ENCODE peak calls at places on chromosomes 2 and 18, in seven cellular contexts. One of them, this sample, is unnamed.

GRCh38 chr2:114170070-114170469 is 272.4 kb upstream of the DPP10 start:
- DNase-seq in NCI-H1105 treated with DMSO at 0.1 percent for 48 hours: no peak
- DNase-seq in T-helper 9 cell: no peak
- DNase-seq in mammary epithelial cell: peak
- DNase-seq in G401: no peak
- DNase-seq in DND-41: no peak
- DNase-seq in A172: no peak
- DNase-seq in this sample: no peak

GRCh38 chr18:7447629-7448028 is 119.5 kb upstream of the PTPRM start:
- DNase-seq in mammary epithelial cell: peak
- DNase-seq in G401: no peak
- DNase-seq in DND-41: no peak
- DNase-seq in NCI-H1105 treated with DMSO at 0.1 percent for 48 hours: no peak
- DNase-seq in T-helper 9 cell: no peak
- DNase-seq in A172: no peak
- DNase-seq in this sample: peak

GRCh38 chr18:63379639-63379962 is 12.6 kb upstream of the KDSR start:
- DNase-seq in NCI-H1105 treated with DMSO at 0.1 percent for 48 hours: no peak
- DNase-seq in G401: no peak
- DNase-seq in DND-41: no peak
- DNase-seq in T-helper 9 cell: no peak
- DNase-seq in A172: no peak
- DNase-seq in mammary epithelial cell: no peak
- DNase-seq in this sample: no peak

GRCh38 chr2:241036964-241037421 is 38.6 kb downstream of the SNED1 start:
- DNase-seq in DND-41: no peak
- DNase-seq in T-helper 9 cell: no peak
- DNase-seq in G401: no peak
- DNase-seq in A172: no peak
- DNase-seq in NCI-H1105 treated with DMSO at 0.1 percent for 48 hours: no peak
- DNase-seq in mammary epithelial cell: no peak
- DNase-seq in this sample: no peak

GRCh38 chr2:45729753-45730512 is 78.5 kb downstream of the PRKCE start:
- DNase-seq in DND-41: no peak
- DNase-seq in T-helper 9 cell: no peak
- DNase-seq in G401: no peak
- DNase-seq in A172: no peak
- DNase-seq in mammary epithelial cell: no peak
- DNase-seq in NCI-H1105 treated with DMSO at 0.1 percent for 48 hours: no peak
- DNase-seq in this sample: no peak

GRCh38 chr2:240946046-240946445 is 39.9 kb downstream of the CROCC2 start:
- DNase-seq in T-helper 9 cell: no peak
- DNase-seq in A172: no peak
- DNase-seq in G401: peak
- DNase-seq in NCI-H1105 treated with DMSO at 0.1 percent for 48 hours: no peak
- DNase-seq in mammary epithelial cell: no peak
- DNase-seq in DND-41: no peak
- DNase-seq in this sample: no peak

GRCh38 chr2:151526572-151527090 is 116.9 kb downstream of the RIF1 start:
- DNase-seq in mammary epithelial cell: no peak
- DNase-seq in T-helper 9 cell: no peak
- DNase-seq in G401: no peak
- DNase-seq in NCI-H1105 treated with DMSO at 0.1 percent for 48 hours: no peak
- DNase-seq in A172: no peak
- DNase-seq in DND-41: no peak
- DNase-seq in this sample: no peak

GRCh38 chr2:20473128-20473527 is 26.3 kb downstream of the RHOB start:
- DNase-seq in G401: no peak
- DNase-seq in DND-41: no peak
- DNase-seq in NCI-H1105 treated with DMSO at 0.1 percent for 48 hours: no peak
- DNase-seq in T-helper 9 cell: no peak
- DNase-seq in A172: no peak
- DNase-seq in mammary epithelial cell: no peak
- DNase-seq in this sample: no peak

GRCh38 chr18:36411745-36412168 is 114.2 kb downstream of the FHOD3 start:
- DNase-seq in T-helper 9 cell: no peak
- DNase-seq in NCI-H1105 treated with DMSO at 0.1 percent for 48 hours: peak
- DNase-seq in DND-41: no peak
- DNase-seq in A172: peak
- DNase-seq in G401: no peak
- DNase-seq in mammary epithelial cell: no peak
- DNase-seq in this sample: peak

GRCh38 chr2:238022594-238023157 is 38.1 kb upstream of the SCLY start:
- DNase-seq in DND-41: no peak
- DNase-seq in NCI-H1105 treated with DMSO at 0.1 percent for 48 hours: no peak
- DNase-seq in T-helper 9 cell: no peak
- DNase-seq in mammary epithelial cell: no peak
- DNase-seq in A172: no peak
- DNase-seq in G401: no peak
- DNase-seq in this sample: no peak

GRCh38 chr2:6637329-6637728 is 228.4 kb downstream of the CMPK2 start:
- DNase-seq in mammary epithelial cell: no peak
- DNase-seq in NCI-H1105 treated with DMSO at 0.1 percent for 48 hours: no peak
- DNase-seq in G401: no peak
- DNase-seq in A172: no peak
- DNase-seq in DND-41: no peak
- DNase-seq in T-helper 9 cell: no peak
- DNase-seq in this sample: no peak

GRCh38 chr2:164747786-164748433 is 93.7 kb downstream of the COBLL1 start:
- DNase-seq in T-helper 9 cell: no peak
- DNase-seq in NCI-H1105 treated with DMSO at 0.1 percent for 48 hours: no peak
- DNase-seq in mammary epithelial cell: no peak
- DNase-seq in A172: no peak
- DNase-seq in DND-41: no peak
- DNase-seq in G401: no peak
- DNase-seq in this sample: no peak

GRCh38 chr2:232300894-232301387 is 77.6 kb upstream of the ALPP start:
- DNase-seq in T-helper 9 cell: no peak
- DNase-seq in NCI-H1105 treated with DMSO at 0.1 percent for 48 hours: no peak
- DNase-seq in mammary epithelial cell: no peak
- DNase-seq in DND-41: no peak
- DNase-seq in G401: no peak
- DNase-seq in A172: peak
- DNase-seq in this sample: no peak

GRCh38 chr18:76441002-76441667 is 53.9 kb downstream of the ZNF516 start:
- DNase-seq in T-helper 9 cell: no peak
- DNase-seq in NCI-H1105 treated with DMSO at 0.1 percent for 48 hours: no peak
- DNase-seq in DND-41: no peak
- DNase-seq in G401: no peak
- DNase-seq in A172: no peak
- DNase-seq in mammary epithelial cell: no peak
- DNase-seq in this sample: no peak

GRCh38 chr2:86035883-86036789 is 69.5 kb downstream of the POLR1A start:
- DNase-seq in A172: peak
- DNase-seq in DND-41: peak
- DNase-seq in NCI-H1105 treated with DMSO at 0.1 percent for 48 hours: peak
- DNase-seq in G401: peak
- DNase-seq in mammary epithelial cell: peak
- DNase-seq in T-helper 9 cell: peak
- DNase-seq in this sample: peak

GRCh38 chr2:154495455-154495868 is 203.0 kb upstream of the KCNJ3 start:
- DNase-seq in T-helper 9 cell: no peak
- DNase-seq in DND-41: no peak
- DNase-seq in mammary epithelial cell: no peak
- DNase-seq in A172: no peak
- DNase-seq in G401: no peak
- DNase-seq in NCI-H1105 treated with DMSO at 0.1 percent for 48 hours: no peak
- DNase-seq in this sample: no peak

GRCh38 chr2:24375349-24376087 is 15.2 kb upstream of the ITSN2 start:
- DNase-seq in mammary epithelial cell: no peak
- DNase-seq in T-helper 9 cell: no peak
- DNase-seq in G401: no peak
- DNase-seq in A172: no peak
- DNase-seq in DND-41: no peak
- DNase-seq in NCI-H1105 treated with DMSO at 0.1 percent for 48 hours: no peak
- DNase-seq in this sample: no peak

GRCh38 chr2:72581560-72582181 is 244.2 kb downstream of the EXOC6B start:
- DNase-seq in G401: no peak
- DNase-seq in T-helper 9 cell: no peak
- DNase-seq in NCI-H1105 treated with DMSO at 0.1 percent for 48 hours: peak
- DNase-seq in DND-41: no peak
- DNase-seq in A172: no peak
- DNase-seq in mammary epithelial cell: no peak
- DNase-seq in this sample: no peak

GRCh38 chr2:192560326-192560725 is 365.6 kb upstream of the TMEFF2 start:
- DNase-seq in DND-41: no peak
- DNase-seq in G401: no peak
- DNase-seq in T-helper 9 cell: no peak
- DNase-seq in NCI-H1105 treated with DMSO at 0.1 percent for 48 hours: no peak
- DNase-seq in mammary epithelial cell: no peak
- DNase-seq in A172: no peak
- DNase-seq in this sample: no peak

GRCh38 chr2:85577386-85578242 is at the start of gene VAMP8:
- DNase-seq in A172: no peak
- DNase-seq in NCI-H1105 treated with DMSO at 0.1 percent for 48 hours: no peak
- DNase-seq in mammary epithelial cell: peak
- DNase-seq in DND-41: no peak
- DNase-seq in G401: no peak
- DNase-seq in T-helper 9 cell: peak
- DNase-seq in this sample: peak

GRCh38 chr2:191280304-191280703 is 35.1 kb downstream of the MYO1B start:
- DNase-seq in mammary epithelial cell: no peak
- DNase-seq in G401: no peak
- DNase-seq in DND-41: no peak
- DNase-seq in T-helper 9 cell: no peak
- DNase-seq in A172: no peak
- DNase-seq in NCI-H1105 treated with DMSO at 0.1 percent for 48 hours: no peak
- DNase-seq in this sample: no peak

GRCh38 chr2:109513749-109514588 is 99.8 kb downstream of the SEPTIN10 start:
- DNase-seq in G401: no peak
- DNase-seq in A172: peak
- DNase-seq in DND-41: peak
- DNase-seq in NCI-H1105 treated with DMSO at 0.1 percent for 48 hours: no peak
- DNase-seq in mammary epithelial cell: peak
- DNase-seq in T-helper 9 cell: no peak
- DNase-seq in this sample: peak

GRCh38 chr2:65749549-65749948 is 317.1 kb upstream of the SPRED2 start:
- DNase-seq in NCI-H1105 treated with DMSO at 0.1 percent for 48 hours: no peak
- DNase-seq in A172: peak
- DNase-seq in mammary epithelial cell: peak
- DNase-seq in DND-41: no peak
- DNase-seq in T-helper 9 cell: no peak
- DNase-seq in G401: no peak
- DNase-seq in this sample: peak

GRCh38 chr2:6911721-6912120 is 5.5 kb upstream of the RNF144A start:
- DNase-seq in G401: no peak
- DNase-seq in A172: no peak
- DNase-seq in T-helper 9 cell: no peak
- DNase-seq in mammary epithelial cell: no peak
- DNase-seq in DND-41: no peak
- DNase-seq in NCI-H1105 treated with DMSO at 0.1 percent for 48 hours: no peak
- DNase-seq in this sample: no peak

GRCh38 chr2:73069855-73070650 is 1.5 kb downstream of the SFXN5 start:
- DNase-seq in DND-41: peak
- DNase-seq in mammary epithelial cell: peak
- DNase-seq in T-helper 9 cell: no peak
- DNase-seq in A172: no peak
- DNase-seq in NCI-H1105 treated with DMSO at 0.1 percent for 48 hours: peak
- DNase-seq in G401: peak
- DNase-seq in this sample: peak

GRCh38 chr2:231348703-231349373 is 46.7 kb upstream of the B3GNT7 start:
- DNase-seq in G401: no peak
- DNase-seq in mammary epithelial cell: no peak
- DNase-seq in T-helper 9 cell: no peak
- DNase-seq in A172: no peak
- DNase-seq in NCI-H1105 treated with DMSO at 0.1 percent for 48 hours: no peak
- DNase-seq in DND-41: no peak
- DNase-seq in this sample: no peak

GRCh38 chr2:241853651-241854341 is 4.9 kb downstream of the PDCD1 start:
- DNase-seq in T-helper 9 cell: no peak
- DNase-seq in mammary epithelial cell: no peak
- DNase-seq in G401: no peak
- DNase-seq in DND-41: no peak
- DNase-seq in A172: peak
- DNase-seq in NCI-H1105 treated with DMSO at 0.1 percent for 48 hours: no peak
- DNase-seq in this sample: peak

GRCh38 chr2:28639092-28639691 is 112.4 kb upstream of the PPP1CB start:
- DNase-seq in G401: no peak
- DNase-seq in DND-41: no peak
- DNase-seq in mammary epithelial cell: no peak
- DNase-seq in A172: no peak
- DNase-seq in NCI-H1105 treated with DMSO at 0.1 percent for 48 hours: no peak
- DNase-seq in T-helper 9 cell: no peak
- DNase-seq in this sample: peak

GRCh38 chr18:39854291-39854690 is 2100.7 kb upstream of the PIK3C3 start:
- DNase-seq in DND-41: no peak
- DNase-seq in NCI-H1105 treated with DMSO at 0.1 percent for 48 hours: no peak
- DNase-seq in T-helper 9 cell: no peak
- DNase-seq in A172: no peak
- DNase-seq in mammary epithelial cell: no peak
- DNase-seq in G401: no peak
- DNase-seq in this sample: no peak

GRCh38 chr2:157592983-157593382 is 35.7 kb downstream of the ACVR1C start:
- DNase-seq in A172: peak
- DNase-seq in mammary epithelial cell: no peak
- DNase-seq in T-helper 9 cell: no peak
- DNase-seq in DND-41: no peak
- DNase-seq in NCI-H1105 treated with DMSO at 0.1 percent for 48 hours: peak
- DNase-seq in G401: no peak
- DNase-seq in this sample: no peak

GRCh38 chr2:6290212-6290611 is 575.5 kb downstream of the CMPK2 start:
- DNase-seq in DND-41: no peak
- DNase-seq in mammary epithelial cell: no peak
- DNase-seq in NCI-H1105 treated with DMSO at 0.1 percent for 48 hours: no peak
- DNase-seq in T-helper 9 cell: no peak
- DNase-seq in A172: no peak
- DNase-seq in G401: no peak
- DNase-seq in this sample: no peak

GRCh38 chr2:70947556-70948184 is 12.0 kb downstream of the ATP6V1B1 start:
- DNase-seq in NCI-H1105 treated with DMSO at 0.1 percent for 48 hours: no peak
- DNase-seq in G401: no peak
- DNase-seq in A172: peak
- DNase-seq in T-helper 9 cell: no peak
- DNase-seq in mammary epithelial cell: no peak
- DNase-seq in DND-41: peak
- DNase-seq in this sample: peak

GRCh38 chr2:51263921-51264320 is 232.0 kb upstream of the NRXN1 start:
- DNase-seq in G401: no peak
- DNase-seq in NCI-H1105 treated with DMSO at 0.1 percent for 48 hours: no peak
- DNase-seq in A172: no peak
- DNase-seq in T-helper 9 cell: no peak
- DNase-seq in mammary epithelial cell: no peak
- DNase-seq in DND-41: no peak
- DNase-seq in this sample: no peak

GRCh38 chr2:85455552-85456090 is 37.1 kb downstream of the SH2D6 start:
- DNase-seq in T-helper 9 cell: no peak
- DNase-seq in G401: no peak
- DNase-seq in A172: peak
- DNase-seq in NCI-H1105 treated with DMSO at 0.1 percent for 48 hours: no peak
- DNase-seq in DND-41: no peak
- DNase-seq in mammary epithelial cell: no peak
- DNase-seq in this sample: no peak

GRCh38 chr18:8625693-8626092 is 16.5 kb downstream of the RAB12 start:
- DNase-seq in G401: peak
- DNase-seq in T-helper 9 cell: no peak
- DNase-seq in mammary epithelial cell: no peak
- DNase-seq in DND-41: no peak
- DNase-seq in NCI-H1105 treated with DMSO at 0.1 percent for 48 hours: no peak
- DNase-seq in A172: no peak
- DNase-seq in this sample: no peak

GRCh38 chr2:222797308-222797707 is 63.5 kb upstream of the ACSL3 start:
- DNase-seq in A172: peak
- DNase-seq in NCI-H1105 treated with DMSO at 0.1 percent for 48 hours: peak
- DNase-seq in mammary epithelial cell: no peak
- DNase-seq in DND-41: no peak
- DNase-seq in G401: no peak
- DNase-seq in T-helper 9 cell: no peak
- DNase-seq in this sample: no peak

GRCh38 chr2:218032336-218033171 is 29.8 kb upstream of the TNS1 start:
- DNase-seq in mammary epithelial cell: no peak
- DNase-seq in DND-41: peak
- DNase-seq in A172: no peak
- DNase-seq in T-helper 9 cell: no peak
- DNase-seq in NCI-H1105 treated with DMSO at 0.1 percent for 48 hours: peak
- DNase-seq in G401: no peak
- DNase-seq in this sample: no peak

GRCh38 chr2:235951980-235952379 is 216.2 kb downstream of the GBX2 start:
- DNase-seq in NCI-H1105 treated with DMSO at 0.1 percent for 48 hours: no peak
- DNase-seq in T-helper 9 cell: peak
- DNase-seq in G401: no peak
- DNase-seq in A172: no peak
- DNase-seq in mammary epithelial cell: peak
- DNase-seq in DND-41: peak
- DNase-seq in this sample: no peak

This sample was measured in Daoy.